ENCODE peak calls at places on chromosomes 3 and 15, in nine cellular contexts. Z is PC-9; C is OCI-LY7; W is cardiac muscle cell; I is CD4-positive, alpha-beta T cell; Q is B cell; P is H9; J is HCT116; O is choroid plexus epithelial cell. E is an unnamed sample.

GRCh38 chr15:40287968-40288367 is 5.1 kb upstream of the ANKRD63 start:
- DNase-seq in Z (no peak), C (no peak), W (no peak), I (no peak), Q (no peak), P (no peak), J (no peak), O (no peak), E (no peak)

GRCh38 chr15:72890043-72890442 is 106.5 kb upstream of the ADPGK start:
- DNase-seq in Z (no peak), C (no peak), W (peak), I (no peak), Q (no peak), P (no peak), J (no peak), O (no peak), E (no peak)

GRCh38 chr3:66039590-66039887 is 821 bp upstream of the MAGI1 start:
- DNase-seq in Z (no peak), C (no peak), W (peak), I (no peak), Q (no peak), P (peak), J (no peak), O (peak), E (peak)

GRCh38 chr3:24299801-24300626 is 194.6 kb downstream of the THRB start:
- DNase-seq in Z (peak), C (no peak), W (peak), I (no peak), Q (no peak), P (no peak), J (no peak), O (peak), E (no peak)

GRCh38 chr3:124381565-124382333 is 348.5 kb upstream of the UMPS start:
- DNase-seq in Z (no peak), C (no peak), W (no peak), I (no peak), Q (no peak), P (no peak), J (no peak), O (no peak), E (no peak)

GRCh38 chr3:53890726-53891499 is 746 bp downstream of the SELENOK start:
- DNase-seq in Z (no peak), C (peak), W (peak), I (peak), Q (no peak), P (no peak), J (peak), O (peak), E (peak)

GRCh38 chr15:23645379-23646164 is 2.1 kb downstream of the MAGEL2 start:
- DNase-seq in Z (no peak), C (no peak), W (no peak), I (no peak), Q (peak), P (peak), J (no peak), O (no peak), E (no peak)

GRCh38 chr3:134197681-134198261 is 52.9 kb downstream of the RYK start:
- DNase-seq in Z (peak), C (peak), W (peak), I (no peak), Q (peak), P (no peak), J (peak), O (peak), E (peak)

GRCh38 chr3:59108091-59108815 is 58.4 kb upstream of the CFAP20DC start:
- DNase-seq in Z (no peak), C (no peak), W (no peak), I (no peak), Q (no peak), P (no peak), J (no peak), O (peak), E (no peak)

GRCh38 chr3:146382386-146382785 is 87.0 kb downstream of the PLSCR2 start:
- DNase-seq in Z (no peak), C (no peak), W (peak), I (no peak), Q (no peak), P (no peak), J (peak), O (peak), E (no peak)

GRCh38 chr3:114242947-114243346 is 5.6 kb upstream of the ZNF80 start:
- DNase-seq in Z (no peak), C (no peak), W (no peak), I (no peak), Q (no peak), P (no peak), J (no peak), O (no peak), E (peak)

GRCh38 chr15:40746916-40747418 is 8.1 kb downstream of the RMDN3 start:
- DNase-seq in Z (no peak), C (no peak), W (peak), I (no peak), Q (no peak), P (no peak), J (no peak), O (peak), E (no peak)

GRCh38 chr3:179432021-179432420 is 19.2 kb downstream of the GNB4 start:
- DNase-seq in Z (no peak), C (peak), W (peak), I (no peak), Q (no peak), P (no peak), J (no peak), O (peak), E (no peak)
- TF ChIP-seq CTCF in Z (no peak), C (no peak), W (no peak), I (no peak), Q (no peak), P (no peak), J (no peak), O (no peak), E (no peak)

DNA sequence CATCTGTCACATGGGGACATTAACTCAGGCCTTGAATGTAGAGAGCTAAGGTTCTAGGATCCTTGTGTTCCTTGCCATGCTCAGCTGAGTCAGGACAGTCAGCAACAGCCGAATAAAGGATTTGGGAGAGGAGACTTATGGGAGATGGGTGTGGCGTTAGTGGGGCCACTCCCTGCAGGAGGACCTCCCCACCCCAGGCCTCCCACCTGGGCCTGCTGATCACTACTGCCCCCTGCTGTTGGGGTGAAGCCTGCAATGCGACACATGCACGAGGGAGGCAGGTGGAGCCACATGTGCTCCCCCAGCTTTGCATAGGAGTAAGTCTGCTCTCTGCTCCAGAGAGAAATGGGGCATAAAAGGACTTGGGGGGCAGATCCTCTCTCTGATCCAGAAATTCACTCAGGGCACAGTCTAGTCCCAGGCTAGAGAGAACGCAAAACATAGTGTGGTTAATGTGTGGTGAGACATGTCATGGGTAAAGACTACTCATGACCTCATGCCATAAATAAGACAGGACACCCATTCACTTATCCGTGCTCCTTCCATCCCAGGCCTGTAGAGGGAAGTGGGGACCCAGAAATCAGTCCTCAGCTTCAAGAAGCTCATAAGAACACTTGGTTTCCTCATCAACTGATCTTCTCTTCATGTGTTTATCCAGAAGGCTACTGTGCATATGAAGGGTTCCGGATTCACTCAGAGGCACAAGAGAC is 19.4 kb downstream of the RBP1 start:
- DNase-seq in Z (no peak), C (peak), W (peak), I (no peak), Q (no peak), P (peak), J (peak), O (peak), E (peak)
- TF ChIP-seq CTCF in Z (peak), C (peak), W (peak), I (no peak), Q (no peak), P (peak), J (peak), O (peak), E (peak)

GRCh38 chr3:93973160-93974126 is at the start of gene PROS1:
- DNase-seq in Z (peak), C (peak), W (peak), I (peak), Q (peak), P (peak), J (peak), O (peak), E (peak)
- TF ChIP-seq CTCF in Z (no peak), C (peak), W (no peak), I (no peak), Q (no peak), P (no peak), J (no peak), O (no peak), E (no peak)

GRCh38 chr3:156843071-156843808 is 17.1 kb downstream of the LEKR1 start:
- DNase-seq in Z (no peak), C (no peak), W (no peak), I (no peak), Q (no peak), P (no peak), J (no peak), O (peak), E (no peak)
- TF ChIP-seq CTCF in Z (no peak), C (no peak), W (no peak), I (no peak), Q (no peak), P (no peak), J (no peak), O (no peak), E (no peak)

GRCh38 chr15:89004726-89005030 is 83.6 kb upstream of the ABHD2 start:
- DNase-seq in Z (no peak), C (no peak), W (no peak), I (no peak), Q (no peak), P (no peak), J (no peak), O (no peak), E (no peak)

GRCh38 chr15:89002830-89003229 is 85.4 kb upstream of the ABHD2 start:
- DNase-seq in Z (no peak), C (no peak), W (no peak), I (no peak), Q (no peak), P (no peak), J (no peak), O (no peak), E (no peak)

GRCh38 chr15:89002281-89002761 is 85.9 kb upstream of the ABHD2 start:
- DNase-seq in Z (no peak), C (no peak), W (peak), I (no peak), Q (no peak), P (no peak), J (no peak), O (peak), E (peak)

GRCh38 chr15:89007989-89008388 is 80.3 kb upstream of the ABHD2 start:
- DNase-seq in Z (no peak), C (no peak), W (no peak), I (no peak), Q (no peak), P (no peak), J (no peak), O (no peak), E (no peak)

DNA sequence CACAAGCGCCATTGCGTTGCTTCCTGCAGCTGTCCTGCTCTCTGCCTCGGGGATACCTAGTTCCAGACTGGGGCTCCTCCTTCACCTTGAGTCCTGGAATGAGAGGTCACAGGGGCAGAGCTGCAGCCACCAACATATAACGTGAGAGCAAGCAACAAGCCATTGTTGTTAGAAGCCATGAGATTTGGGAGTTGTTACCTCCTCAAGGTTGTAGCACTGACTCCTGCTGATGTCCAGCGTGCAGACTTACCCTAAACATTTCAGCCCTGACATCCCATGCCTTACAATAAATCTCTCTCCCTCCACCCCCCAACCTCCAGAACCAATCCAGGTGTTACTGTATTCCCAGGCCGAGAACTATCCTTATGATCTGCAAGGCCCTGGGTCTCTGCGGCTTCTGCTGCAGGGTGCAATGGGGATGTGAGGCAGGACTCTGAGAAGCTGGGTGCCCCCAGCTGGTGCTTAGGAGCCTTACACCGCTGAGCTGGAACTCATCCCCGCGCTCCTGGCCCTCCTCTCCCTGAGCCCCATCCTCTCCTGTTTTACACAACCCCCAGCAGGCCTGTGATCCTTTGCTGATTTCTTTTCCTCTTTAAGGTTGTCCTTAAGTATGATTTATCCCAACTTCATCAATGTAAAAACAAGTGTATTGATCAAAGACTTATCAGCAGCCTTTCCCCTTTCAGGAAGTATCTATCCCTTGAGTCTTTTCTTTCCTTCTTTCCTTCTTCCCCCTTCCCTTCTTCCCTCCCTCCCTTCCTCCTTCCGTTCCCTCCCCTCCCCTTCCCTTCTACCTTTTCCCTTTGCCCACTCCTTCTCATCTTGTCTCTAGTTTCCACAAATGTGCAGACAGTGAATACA is 84.2 kb upstream of the ABHD2 start:
- DNase-seq in Z (no peak), C (peak), W (peak), I (no peak), Q (no peak), P (peak), J (no peak), O (peak), E (no peak)
- TF ChIP-seq CTCF in Z (no peak), C (peak), W (peak), I (no peak), Q (no peak), P (peak), J (peak), O (peak), E (no peak)